ENCODE peak calls at places on chromosomes 3 and 15, in four cellular contexts. P, N, V and M are unnamed samples.

GRCh38 chr3:165892565-165892964 is 55.3 kb upstream of the BCHE start:
- DNase-seq in P (no peak), N (no peak), V (peak; percentile 78), M (no peak)

GRCh38 chr3:45029661-45030060 is 3.6 kb downstream of the CLEC3B start:
- DNase-seq in P (no peak), N (no peak), V (no peak), M (no peak)

GRCh38 chr3:9721015-9721697 is 10.4 kb upstream of the BRPF1 start:
- DNase-seq in P (no peak), N (no peak), V (no peak), M (no peak)

GRCh38 chr15:41873711-41874110 is 20.1 kb downstream of the SPTBN5 start:
- DNase-seq in P (no peak), N (no peak), V (no peak), M (no peak)

GRCh38 chr3:67916353-67916752 is 261.9 kb upstream of the SUCLG2 start:
- DNase-seq in P (no peak), N (no peak), V (no peak), M (no peak)

GRCh38 chr15:55282284-55282833 is 7.3 kb downstream of the RAB27A start:
- DNase-seq in P (no peak), N (no peak), V (no peak), M (no peak)

GRCh38 chr3:195209836-195210551 is 61.0 kb downstream of the XXYLT1 start:
- DNase-seq in P (no peak), N (no peak), V (no peak), M (no peak)

GRCh38 chr3:55885721-55886120 is 398.6 kb upstream of the WNT5A start:
- DNase-seq in P (no peak), N (no peak), V (peak; percentile 52), M (no peak)

GRCh38 chr3:123287051-123287961 is 85.6 kb downstream of the SEC22A start:
- DNase-seq in P (no peak), N (no peak), V (no peak), M (no peak)

GRCh38 chr3:118587847-118588246 is 446.8 kb downstream of the IGSF11 start:
- DNase-seq in P (no peak), N (no peak), V (no peak), M (no peak)

GRCh38 chr3:131973731-131974130 is 61.1 kb downstream of the CPNE4 start:
- DNase-seq in P (no peak), N (no peak), V (peak; percentile 85), M (no peak)

GRCh38 chr3:56985460-56986327 is 74.8 kb upstream of the SPATA12 start:
- DNase-seq in P (no peak), N (no peak), V (peak; percentile 30), M (no peak)

GRCh38 chr3:73451276-73451973 is 173.3 kb downstream of the PDZRN3 start:
- DNase-seq in P (no peak), N (no peak), V (no peak), M (no peak)

GRCh38 chr3:41274944-41275668 is 75.8 kb downstream of the CTNNB1 start:
- DNase-seq in P (no peak), N (no peak), V (no peak), M (no peak)

GRCh38 chr15:48389701-48390143 is 58.5 kb downstream of the DUT start:
- DNase-seq in P (no peak), N (no peak), V (no peak), M (no peak)

GRCh38 chr3:156535162-156535627 is 19.7 kb downstream of the SSR3 start:
- DNase-seq in P (peak; percentile 46), N (peak; percentile 86), V (peak; percentile 39), M (no peak)

GRCh38 chr3:52176188-52176752 is 21.7 kb upstream of the ALAS1 start:
- DNase-seq in P (no peak), N (no peak), V (no peak), M (peak; percentile 30)

GRCh38 chr3:141690366-141691072 is 47.6 kb upstream of the RNF7 start:
- DNase-seq in P (no peak), N (no peak), V (no peak), M (no peak)

GRCh38 chr3:61903931-61904657 is 342.7 kb downstream of the PTPRG start:
- DNase-seq in P (no peak), N (no peak), V (no peak), M (no peak)

GRCh38 chr15:49751191-49751590 is 130.3 kb downstream of the DTWD1 start:
- DNase-seq in P (no peak), N (no peak), V (no peak), M (no peak)

GRCh38 chr3:52498134-52499054 is 3.3 kb downstream of the STAB1 start:
- DNase-seq in P (no peak), N (peak; percentile 39), V (no peak), M (no peak)

GRCh38 chr15:99137877-99138276 is 33.0 kb downstream of the SYNM start:
- DNase-seq in P (no peak), N (peak; percentile 17), V (no peak), M (no peak)

DNA sequence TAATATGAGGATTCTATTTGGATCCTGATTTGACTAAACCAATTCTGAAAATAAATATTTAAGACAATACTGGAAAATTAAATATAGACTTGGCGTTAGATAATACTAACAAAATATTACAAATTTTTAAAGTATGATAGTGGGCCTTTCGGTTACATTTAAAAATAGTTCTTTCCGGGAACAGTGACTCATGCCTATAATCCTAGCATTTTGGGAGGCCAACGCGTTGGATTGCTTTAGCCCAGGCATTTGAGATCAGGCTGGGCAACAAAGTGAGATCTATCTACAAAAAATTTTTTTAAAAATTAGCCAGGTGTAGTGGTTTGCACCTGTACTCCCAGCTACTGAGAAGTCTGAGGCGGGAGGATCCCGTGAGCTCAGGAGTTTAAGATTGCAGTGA is 30.3 kb upstream of the GADL1 start:
- DNase-seq in P (no peak), N (no peak), V (no peak), M (no peak)
- TF ChIP-seq POLR2AphosphoS5 in P (no peak), N (no peak), V (no peak), M (no peak)

GRCh38 chr15:90202929-90203328 is 1.8 kb downstream of the SEMA4B start:
- DNase-seq in P (no peak), N (no peak), V (no peak), M (no peak)
- H3K4me3 ChIP-seq in P (peak overlapping the region; percentile 95), N (no peak overlapping the region), V (peak overlapping the region; percentile 98), M (peak overlapping the region; percentile 69)

DNA sequence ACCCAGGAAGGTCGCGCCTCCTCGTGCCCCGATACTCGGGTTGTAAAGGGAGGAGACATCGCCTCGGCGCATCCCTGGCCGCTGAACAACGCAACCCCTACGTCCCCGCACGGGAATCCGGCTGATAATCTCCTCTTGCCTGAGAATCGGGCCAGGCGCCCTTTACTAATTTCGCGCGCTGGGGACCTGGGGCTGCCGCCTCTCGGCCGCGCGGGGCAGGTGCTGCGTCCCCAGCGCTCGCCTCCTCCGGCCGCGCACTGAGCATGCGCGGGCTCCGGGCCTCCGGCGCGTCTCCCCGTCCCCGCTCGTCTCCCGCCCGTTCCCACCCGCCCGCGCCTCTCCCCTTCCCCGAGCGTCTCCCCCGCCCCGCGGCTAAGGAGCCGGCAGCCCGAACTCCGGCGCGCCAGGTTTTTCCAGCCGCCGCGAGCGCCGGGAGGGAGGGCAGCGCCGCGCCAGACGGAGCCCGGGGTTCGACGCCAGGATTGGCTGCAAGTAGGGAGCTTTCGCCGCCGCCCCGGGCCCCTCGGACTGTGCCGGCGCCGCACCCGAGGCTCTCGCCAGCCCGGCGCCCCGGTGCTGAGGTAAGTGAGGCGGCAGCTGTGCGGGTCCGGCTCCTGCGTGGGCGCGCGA is at the start of gene CNTN4:
- DNase-seq in P (peak; percentile 65), N (peak; percentile 48), V (peak; percentile 82), M (no peak)
- TF ChIP-seq CTCF in P (no peak), N (peak; percentile 30), V (no peak), M (peak; percentile 11)

GRCh38 chr3:23806322-23807160 is 786 bp downstream of the UBE2E1 start:
- DNase-seq in P (no peak), N (no peak), V (peak; percentile 63), M (peak; percentile 67)
- TF ChIP-seq POLR2AphosphoS5 in P (no peak), N (no peak), V (peak; percentile 25), M (no peak)

GRCh38 chr15:96804754-96805153 is 474.3 kb downstream of the NR2F2 start:
- DNase-seq in P (no peak), N (no peak), V (no peak), M (no peak)
- H3K4me3 ChIP-seq in P (no peak overlapping the region), N (no peak overlapping the region), V (no peak overlapping the region), M (no peak overlapping the region)

GRCh38 chr3:128379768-128380167 is 86.9 kb downstream of the DNAJB8 start:
- DNase-seq in P (no peak), N (no peak), V (no peak), M (no peak)
- TF ChIP-seq CTCF in P (peak; percentile 6), N (no peak), V (peak; percentile 10), M (no peak)

GRCh38 chr3:179902061-179902460 is 134.7 kb downstream of the PEX5L start:
- DNase-seq in P (no peak), N (no peak), V (no peak), M (no peak)

GRCh38 chr3:179907784-179908482 is 128.8 kb downstream of the PEX5L start:
- DNase-seq in P (no peak), N (no peak), V (no peak), M (no peak)
- TF ChIP-seq POLR2AphosphoS5 in P (no peak), N (no peak), V (no peak), M (no peak)

DNA sequence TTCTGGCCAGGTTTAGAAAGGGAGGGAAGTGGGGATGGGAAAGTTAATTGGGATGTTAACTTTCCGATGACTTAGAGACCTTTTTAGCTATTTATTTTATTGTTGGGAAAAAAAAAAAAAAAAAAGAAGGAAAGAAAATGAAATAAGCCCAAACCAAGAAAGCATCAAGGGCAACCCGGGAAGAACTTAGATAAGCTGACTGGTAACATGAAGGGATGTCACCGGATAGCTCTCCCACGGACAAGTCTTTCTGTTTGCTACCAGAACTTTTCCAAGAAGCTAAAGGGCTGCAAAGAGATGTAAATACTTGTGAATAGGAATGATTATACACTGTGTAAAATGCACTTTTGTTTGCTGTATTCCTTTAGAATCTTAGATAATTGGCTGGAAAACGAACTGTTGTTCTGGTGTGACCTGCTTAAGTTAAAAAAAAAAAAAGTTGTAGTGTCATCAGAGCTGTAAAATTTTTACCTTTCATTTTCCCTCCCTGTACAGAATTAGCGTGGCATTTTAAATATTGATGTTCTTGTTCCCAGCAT is 2.8 kb downstream of the FOXB1 start:
- DNase-seq in P (no peak), N (no peak), V (no peak), M (no peak)
- H3K4me3 ChIP-seq in P (peak overlapping the region; percentile 63), N (peak overlapping the region; percentile 40), V (peak overlapping the region; percentile 82), M (peak overlapping the region; percentile 54)